ENCODE peak calls at places on chromosomes 7 and 10, in eight cellular contexts. One of them, this sample, is unnamed.

GRCh38 chr10:926075-926698 is 5.3 kb downstream of the LARP4B start:
- DNase-seq in HCT116: no peak
- DNase-seq in fibroblast of mammary gland: no peak
- DNase-seq in AG04449: no peak
- DNase-seq in neural crest cell: no peak
- DNase-seq in heart left ventricle: no peak
- DNase-seq in Calu3: no peak
- DNase-seq in A549: no peak
- DNase-seq in this sample: no peak

GRCh38 chr10:48251152-48251524 is 23.4 kb downstream of the FRMPD2 start:
- DNase-seq in A549: no peak
- DNase-seq in neural crest cell: no peak
- DNase-seq in AG04449: no peak
- DNase-seq in heart left ventricle: peak; percentile 54
- DNase-seq in fibroblast of mammary gland: no peak
- DNase-seq in HCT116: no peak
- DNase-seq in Calu3: no peak
- DNase-seq in this sample: no peak

GRCh38 chr10:58467931-58468635 is 44.6 kb upstream of the BICC1 start:
- DNase-seq in heart left ventricle: no peak
- DNase-seq in AG04449: no peak
- DNase-seq in fibroblast of mammary gland: no peak
- DNase-seq in HCT116: no peak
- DNase-seq in A549: peak; percentile 31
- DNase-seq in neural crest cell: no peak
- DNase-seq in Calu3: no peak
- DNase-seq in this sample: no peak

GRCh38 chr10:59303018-59303417 is 59.3 kb downstream of the FAM13C start:
- DNase-seq in AG04449: no peak
- DNase-seq in heart left ventricle: no peak
- DNase-seq in Calu3: no peak
- DNase-seq in neural crest cell: no peak
- DNase-seq in A549: no peak
- DNase-seq in HCT116: no peak
- DNase-seq in fibroblast of mammary gland: no peak
- DNase-seq in this sample: no peak

GRCh38 chr7:2040893-2041270 is 191.9 kb downstream of the MAD1L1 start:
- DNase-seq in Calu3: no peak
- DNase-seq in AG04449: no peak
- DNase-seq in A549: no peak
- DNase-seq in neural crest cell: no peak
- DNase-seq in heart left ventricle: peak; percentile 18
- DNase-seq in HCT116: no peak
- DNase-seq in fibroblast of mammary gland: no peak
- DNase-seq in this sample: peak; percentile 34

GRCh38 chr10:114458955-114459354 is 54.7 kb upstream of the AFAP1L2 start:
- DNase-seq in Calu3: peak; percentile 41
- DNase-seq in HCT116: peak; percentile 33
- DNase-seq in fibroblast of mammary gland: peak; percentile 47
- DNase-seq in heart left ventricle: peak; percentile 47
- DNase-seq in AG04449: no peak
- DNase-seq in neural crest cell: peak; percentile 57
- DNase-seq in A549: peak; percentile 71
- DNase-seq in this sample: no peak

GRCh38 chr10:31942892-31943291 is 14.3 kb upstream of the ARHGAP12 start:
- DNase-seq in heart left ventricle: no peak
- DNase-seq in neural crest cell: no peak
- DNase-seq in Calu3: peak; percentile 65
- DNase-seq in AG04449: no peak
- DNase-seq in HCT116: no peak
- DNase-seq in fibroblast of mammary gland: no peak
- DNase-seq in A549: peak; percentile 77
- DNase-seq in this sample: no peak

GRCh38 chr7:156151082-156151481 is 338.8 kb upstream of the SHH start:
- DNase-seq in A549: no peak
- DNase-seq in AG04449: no peak
- DNase-seq in fibroblast of mammary gland: no peak
- DNase-seq in heart left ventricle: no peak
- DNase-seq in HCT116: no peak
- DNase-seq in neural crest cell: no peak
- DNase-seq in Calu3: peak; percentile 32
- DNase-seq in this sample: no peak

GRCh38 chr10:95266674-95267095 is 24.1 kb downstream of the PDLIM1 start:
- DNase-seq in Calu3: peak; percentile 34
- DNase-seq in heart left ventricle: no peak
- DNase-seq in neural crest cell: no peak
- DNase-seq in fibroblast of mammary gland: peak; percentile 73
- DNase-seq in A549: peak; percentile 93
- DNase-seq in AG04449: peak; percentile 85
- DNase-seq in HCT116: peak; percentile 71
- DNase-seq in this sample: no peak

GRCh38 chr7:786472-787255 is 45.6 kb upstream of the SUN1 start:
- DNase-seq in heart left ventricle: peak; percentile 71
- DNase-seq in A549: peak; percentile 56
- DNase-seq in AG04449: no peak
- DNase-seq in HCT116: peak; percentile 18
- DNase-seq in neural crest cell: peak; percentile 66
- DNase-seq in Calu3: peak; percentile 89
- DNase-seq in fibroblast of mammary gland: peak; percentile 60
- DNase-seq in this sample: peak; percentile 48

GRCh38 chr7:50315739-50316671 is 11.5 kb downstream of the IKZF1 start:
- DNase-seq in neural crest cell: no peak
- DNase-seq in Calu3: no peak
- DNase-seq in A549: no peak
- DNase-seq in fibroblast of mammary gland: no peak
- DNase-seq in HCT116: no peak
- DNase-seq in heart left ventricle: no peak
- DNase-seq in AG04449: no peak
- DNase-seq in this sample: no peak

GRCh38 chr10:100138921-100139496 is 46.8 kb downstream of the ERLIN1 start:
- DNase-seq in heart left ventricle: no peak
- DNase-seq in AG04449: no peak
- DNase-seq in A549: no peak
- DNase-seq in Calu3: no peak
- DNase-seq in neural crest cell: no peak
- DNase-seq in HCT116: no peak
- DNase-seq in fibroblast of mammary gland: no peak
- DNase-seq in this sample: no peak

DNA sequence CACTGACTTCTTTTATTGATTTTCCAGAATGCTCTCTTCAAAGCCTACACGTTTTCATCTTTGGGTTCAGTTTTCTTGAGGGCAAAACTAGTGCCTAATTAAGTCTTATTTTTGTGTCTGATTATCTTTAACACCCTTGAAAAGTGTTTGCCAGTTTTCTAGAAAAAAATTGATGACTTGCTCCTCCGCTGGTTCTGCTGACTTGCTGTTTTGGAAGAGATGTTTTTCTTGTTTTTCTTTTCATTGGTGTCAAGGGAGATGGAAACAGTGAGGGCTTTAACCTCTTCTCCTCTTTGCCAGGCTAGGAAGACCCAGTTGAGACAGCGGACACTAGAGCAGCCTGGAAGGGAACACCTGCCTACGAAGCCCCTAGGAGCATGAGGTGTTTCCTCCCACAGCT is 123.7 kb upstream of the EEPD1 start:
- DNase-seq in HCT116: no peak
- DNase-seq in Calu3: no peak
- DNase-seq in fibroblast of mammary gland: no peak
- DNase-seq in heart left ventricle: no peak
- DNase-seq in neural crest cell: no peak
- DNase-seq in AG04449: no peak
- DNase-seq in A549: no peak
- DNase-seq in this sample: no peak
- TF ChIP-seq CTCF in HCT116: no peak
- TF ChIP-seq CTCF in Calu3: no peak
- TF ChIP-seq CTCF in fibroblast of mammary gland: no peak
- TF ChIP-seq CTCF in heart left ventricle: no peak
- TF ChIP-seq CTCF in neural crest cell: no peak
- TF ChIP-seq CTCF in AG04449: no peak
- TF ChIP-seq CTCF in A549: no peak
- TF ChIP-seq CTCF in this sample: no peak

GRCh38 chr10:122208616-122209430 is 62.3 kb upstream of the BTBD16 start:
- DNase-seq in AG04449: no peak
- DNase-seq in A549: no peak
- DNase-seq in Calu3: no peak
- DNase-seq in HCT116: no peak
- DNase-seq in neural crest cell: no peak
- DNase-seq in heart left ventricle: no peak
- DNase-seq in fibroblast of mammary gland: no peak
- DNase-seq in this sample: no peak
- TF ChIP-seq CTCF in AG04449: no peak
- TF ChIP-seq CTCF in A549: no peak
- TF ChIP-seq CTCF in Calu3: no peak
- TF ChIP-seq CTCF in HCT116: no peak
- TF ChIP-seq CTCF in neural crest cell: no peak
- TF ChIP-seq CTCF in heart left ventricle: no peak
- TF ChIP-seq CTCF in fibroblast of mammary gland: no peak
- TF ChIP-seq CTCF in this sample: no peak

GRCh38 chr7:90579181-90579688 is 16.9 kb upstream of the CDK14 start:
- DNase-seq in fibroblast of mammary gland: peak; percentile 95
- DNase-seq in neural crest cell: no peak
- DNase-seq in heart left ventricle: no peak
- DNase-seq in A549: no peak
- DNase-seq in Calu3: peak; percentile 28
- DNase-seq in HCT116: no peak
- DNase-seq in AG04449: peak; percentile 56
- DNase-seq in this sample: no peak
- TF ChIP-seq CTCF in fibroblast of mammary gland: peak; percentile 32
- TF ChIP-seq CTCF in neural crest cell: no peak
- TF ChIP-seq CTCF in heart left ventricle: no peak
- TF ChIP-seq CTCF in A549: no peak
- TF ChIP-seq CTCF in Calu3: no peak
- TF ChIP-seq CTCF in HCT116: no peak
- TF ChIP-seq CTCF in AG04449: no peak
- TF ChIP-seq CTCF in this sample: no peak

DNA sequence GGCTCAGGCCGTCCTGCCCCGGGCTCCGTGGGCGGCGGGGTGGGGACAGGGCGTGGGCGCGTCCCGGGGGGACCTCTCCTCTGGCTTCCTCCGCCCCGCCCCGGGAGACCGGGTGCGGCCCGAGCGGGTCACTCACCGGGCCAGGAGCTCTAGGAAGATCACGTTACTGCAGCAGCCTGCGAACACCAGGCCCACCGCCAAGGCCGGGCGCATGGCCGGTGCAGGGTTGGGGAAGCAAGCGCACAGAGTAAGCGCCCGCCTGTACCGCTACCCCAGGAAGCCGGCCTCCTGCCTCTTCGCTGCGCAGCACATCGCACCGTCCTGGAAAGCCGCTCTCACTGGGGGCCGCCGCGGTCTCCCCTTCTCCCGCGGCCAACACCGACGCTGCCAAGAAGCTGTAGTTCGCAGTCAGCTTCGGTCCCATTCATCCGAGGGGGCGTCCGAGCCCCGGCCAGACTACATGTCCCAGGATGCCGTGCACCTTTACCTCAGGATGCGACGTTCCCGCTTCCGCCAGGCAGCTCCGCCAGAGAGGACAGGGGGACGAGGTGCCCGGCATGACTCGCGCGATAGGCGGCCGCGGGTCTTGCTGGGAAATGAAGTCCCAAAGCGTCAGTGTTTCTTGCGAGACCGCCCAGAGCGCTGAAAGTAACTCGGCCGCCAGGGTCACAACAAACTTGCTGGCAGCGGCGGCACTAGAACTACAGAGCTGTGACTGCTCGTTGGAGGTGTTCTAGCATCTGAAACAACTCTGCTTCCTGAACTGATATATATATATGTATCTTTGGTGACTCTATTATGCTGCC is at the start of gene SLC35B4:
- DNase-seq in fibroblast of mammary gland: peak; percentile 95
- DNase-seq in A549: peak; percentile 99
- DNase-seq in neural crest cell: peak; percentile 92
- DNase-seq in Calu3: peak; percentile 96
- DNase-seq in HCT116: peak; percentile 91
- DNase-seq in AG04449: peak; percentile 84
- DNase-seq in heart left ventricle: peak; percentile 98
- DNase-seq in this sample: peak; percentile 84
- TF ChIP-seq CTCF in fibroblast of mammary gland: no peak
- TF ChIP-seq CTCF in A549: no peak
- TF ChIP-seq CTCF in neural crest cell: peak; percentile 49
- TF ChIP-seq CTCF in Calu3: no peak
- TF ChIP-seq CTCF in HCT116: no peak
- TF ChIP-seq CTCF in AG04449: peak; percentile 27
- TF ChIP-seq CTCF in heart left ventricle: peak; percentile 52
- TF ChIP-seq CTCF in this sample: no peak

DNA sequence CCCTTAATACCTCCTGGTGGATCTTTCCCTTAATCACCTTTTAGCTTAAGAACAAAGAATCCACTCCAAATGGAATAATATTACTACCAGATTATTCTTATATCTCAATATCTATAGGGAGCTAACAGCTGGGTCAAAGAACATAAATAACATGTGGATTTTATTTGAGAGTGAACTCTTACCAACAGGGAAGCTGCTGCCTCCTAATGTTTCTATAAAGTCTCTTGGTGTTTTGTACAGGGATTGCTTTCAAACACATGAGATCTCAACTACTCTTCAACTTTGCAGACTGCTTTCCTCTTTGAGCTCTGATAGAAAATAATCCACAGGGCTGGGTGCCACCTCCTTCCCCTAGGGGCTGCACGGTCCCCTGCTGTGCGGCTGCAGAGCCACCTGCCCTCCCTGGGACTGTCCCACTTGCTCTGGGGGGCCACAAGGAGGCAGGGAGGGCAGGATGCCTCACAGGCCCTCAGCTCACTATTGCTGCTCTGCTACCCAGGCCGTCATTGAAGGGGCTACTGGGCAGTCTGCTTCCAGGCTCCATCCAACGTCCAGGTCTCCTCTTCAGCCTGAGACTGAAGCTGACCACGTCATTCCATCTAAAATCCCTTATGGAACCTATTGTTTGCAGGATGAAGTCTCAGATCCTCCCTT is 191.2 kb downstream of the CXCL12 start:
- DNase-seq in neural crest cell: no peak
- DNase-seq in A549: no peak
- DNase-seq in Calu3: no peak
- DNase-seq in heart left ventricle: no peak
- DNase-seq in fibroblast of mammary gland: no peak
- DNase-seq in HCT116: no peak
- DNase-seq in AG04449: no peak
- DNase-seq in this sample: no peak
- TF ChIP-seq CTCF in neural crest cell: no peak
- TF ChIP-seq CTCF in A549: no peak
- TF ChIP-seq CTCF in Calu3: no peak
- TF ChIP-seq CTCF in heart left ventricle: no peak
- TF ChIP-seq CTCF in fibroblast of mammary gland: no peak
- TF ChIP-seq CTCF in HCT116: no peak
- TF ChIP-seq CTCF in AG04449: no peak
- TF ChIP-seq CTCF in this sample: no peak